ENCODE peak calls at places on chromosomes 5 and 9, in five cellular contexts. One of them, this sample, is unnamed.

GRCh38 chr5:176748073-176748966 is 62.0 kb upstream of the UNC5A start:
- DNase-seq in Karpas-422: no peak
- DNase-seq in cardiac muscle cell: no peak
- DNase-seq in ovary: no peak
- DNase-seq in neural progenitor cell: no peak
- DNase-seq in this sample: peak; percentile 51

GRCh38 chr9:81125446-81126092 is 563.8 kb downstream of the TLE1 start:
- DNase-seq in Karpas-422: no peak
- DNase-seq in cardiac muscle cell: no peak
- DNase-seq in ovary: no peak
- DNase-seq in neural progenitor cell: no peak
- DNase-seq in this sample: no peak

GRCh38 chr9:107465467-107466451 is 23.8 kb downstream of the KLF4 start:
- DNase-seq in Karpas-422: no peak
- DNase-seq in cardiac muscle cell: peak; percentile 78
- DNase-seq in ovary: peak; percentile 73
- DNase-seq in neural progenitor cell: peak; percentile 89
- DNase-seq in this sample: peak; percentile 81

GRCh38 chr9:14686168-14686567 is 7.1 kb downstream of the ZDHHC21 start:
- DNase-seq in Karpas-422: no peak
- DNase-seq in cardiac muscle cell: no peak
- DNase-seq in ovary: no peak
- DNase-seq in neural progenitor cell: no peak
- DNase-seq in this sample: no peak

GRCh38 chr5:132754111-132754510 is 6.9 kb downstream of the CCNI2 start:
- DNase-seq in Karpas-422: no peak
- DNase-seq in cardiac muscle cell: no peak
- DNase-seq in ovary: no peak
- DNase-seq in neural progenitor cell: no peak
- DNase-seq in this sample: no peak

GRCh38 chr5:169222934-169223594 is 77.9 kb downstream of the SLIT3 start:
- DNase-seq in Karpas-422: no peak
- DNase-seq in cardiac muscle cell: no peak
- DNase-seq in ovary: no peak
- DNase-seq in neural progenitor cell: no peak
- DNase-seq in this sample: no peak

GRCh38 chr9:132609829-132610228 is 27.4 kb downstream of the BARHL1 start:
- DNase-seq in Karpas-422: no peak
- DNase-seq in cardiac muscle cell: no peak
- DNase-seq in ovary: no peak
- DNase-seq in neural progenitor cell: no peak
- DNase-seq in this sample: no peak

GRCh38 chr9:88892729-88893128 is 98.5 kb upstream of the S1PR3 start:
- DNase-seq in Karpas-422: no peak
- DNase-seq in cardiac muscle cell: no peak
- DNase-seq in ovary: no peak
- DNase-seq in neural progenitor cell: no peak
- DNase-seq in this sample: no peak

GRCh38 chr5:139650689-139651501 is 2.7 kb downstream of the CXXC5 start:
- DNase-seq in Karpas-422: no peak
- DNase-seq in cardiac muscle cell: peak; percentile 85
- DNase-seq in ovary: no peak
- DNase-seq in neural progenitor cell: peak; percentile 83
- DNase-seq in this sample: peak; percentile 83

GRCh38 chr5:149030392-149030791 is 32.5 kb downstream of the SH3TC2 start:
- DNase-seq in Karpas-422: no peak
- DNase-seq in cardiac muscle cell: no peak
- DNase-seq in ovary: no peak
- DNase-seq in neural progenitor cell: no peak
- DNase-seq in this sample: no peak

GRCh38 chr5:83925952-83926351 is 205.3 kb upstream of the HAPLN1 start:
- DNase-seq in Karpas-422: no peak
- DNase-seq in cardiac muscle cell: peak; percentile 51
- DNase-seq in ovary: no peak
- DNase-seq in neural progenitor cell: no peak
- DNase-seq in this sample: no peak

GRCh38 chr9:5231212-5231611 is at the start of gene INSL4:
- DNase-seq in Karpas-422: no peak
- DNase-seq in cardiac muscle cell: no peak
- DNase-seq in ovary: no peak
- DNase-seq in neural progenitor cell: no peak
- DNase-seq in this sample: no peak

GRCh38 chr5:67537439-67538342 is 341.1 kb upstream of the CD180 start:
- DNase-seq in Karpas-422: no peak
- DNase-seq in cardiac muscle cell: peak; percentile 6
- DNase-seq in ovary: no peak
- DNase-seq in neural progenitor cell: no peak
- DNase-seq in this sample: no peak

GRCh38 chr5:67305913-67306710 is 109.5 kb upstream of the CD180 start:
- DNase-seq in Karpas-422: no peak
- DNase-seq in cardiac muscle cell: no peak
- DNase-seq in ovary: no peak
- DNase-seq in neural progenitor cell: no peak
- DNase-seq in this sample: no peak

GRCh38 chr9:4755026-4755609 is 14.1 kb upstream of the AK3 start:
- DNase-seq in Karpas-422: no peak
- DNase-seq in cardiac muscle cell: no peak
- DNase-seq in ovary: no peak
- DNase-seq in neural progenitor cell: no peak
- DNase-seq in this sample: no peak

GRCh38 chr5:67577424-67577823 is 380.8 kb upstream of the CD180 start:
- DNase-seq in Karpas-422: no peak
- DNase-seq in cardiac muscle cell: no peak
- DNase-seq in ovary: no peak
- DNase-seq in neural progenitor cell: no peak
- DNase-seq in this sample: no peak

GRCh38 chr5:41447761-41448510 is 62.5 kb downstream of the PLCXD3 start:
- DNase-seq in Karpas-422: no peak
- DNase-seq in cardiac muscle cell: no peak
- DNase-seq in ovary: no peak
- DNase-seq in neural progenitor cell: no peak
- DNase-seq in this sample: no peak

GRCh38 chr5:88883059-88883565 is at the start of gene MEF2C:
- DNase-seq in Karpas-422: peak; percentile 94
- DNase-seq in cardiac muscle cell: peak; percentile 84
- DNase-seq in ovary: peak; percentile 82
- DNase-seq in neural progenitor cell: peak; percentile 75
- DNase-seq in this sample: peak; percentile 86

GRCh38 chr9:14479187-14479586 is 165.2 kb upstream of the NFIB start:
- DNase-seq in Karpas-422: no peak
- DNase-seq in cardiac muscle cell: no peak
- DNase-seq in ovary: no peak
- DNase-seq in neural progenitor cell: no peak
- DNase-seq in this sample: no peak

GRCh38 chr5:124740055-124740454 is 6.4 kb downstream of the ZNF608 start:
- DNase-seq in Karpas-422: no peak
- DNase-seq in cardiac muscle cell: no peak
- DNase-seq in ovary: no peak
- DNase-seq in neural progenitor cell: peak; percentile 82
- DNase-seq in this sample: no peak

GRCh38 chr9:21395778-21396717 is 10.8 kb upstream of the IFNA2 start:
- DNase-seq in Karpas-422: peak; percentile 53
- DNase-seq in cardiac muscle cell: peak; percentile 81
- DNase-seq in ovary: peak; percentile 51
- DNase-seq in neural progenitor cell: peak; percentile 94
- DNase-seq in this sample: no peak

GRCh38 chr5:9479361-9479760 is 66.5 kb downstream of the SEMA5A start:
- DNase-seq in Karpas-422: no peak
- DNase-seq in cardiac muscle cell: no peak
- DNase-seq in ovary: no peak
- DNase-seq in neural progenitor cell: no peak
- DNase-seq in this sample: no peak

GRCh38 chr9:124795881-124796415 is 19.0 kb downstream of the OLFML2A start:
- DNase-seq in Karpas-422: no peak
- DNase-seq in cardiac muscle cell: no peak
- DNase-seq in ovary: no peak
- DNase-seq in neural progenitor cell: no peak
- DNase-seq in this sample: no peak

GRCh38 chr5:154754460-154755360 is 467 bp upstream of the LARP1 start:
- DNase-seq in Karpas-422: peak; percentile 100
- DNase-seq in cardiac muscle cell: peak; percentile 100
- DNase-seq in ovary: peak; percentile 100
- DNase-seq in neural progenitor cell: peak; percentile 100
- DNase-seq in this sample: peak; percentile 99

GRCh38 chr9:100228352-100228869 is 124.3 kb downstream of the TEX10 start:
- DNase-seq in Karpas-422: no peak
- DNase-seq in cardiac muscle cell: no peak
- DNase-seq in ovary: no peak
- DNase-seq in neural progenitor cell: no peak
- DNase-seq in this sample: no peak

GRCh38 chr5:75648712-75649111 is 37.5 kb downstream of the ANKDD1B start:
- DNase-seq in Karpas-422: no peak
- DNase-seq in cardiac muscle cell: no peak
- DNase-seq in ovary: no peak
- DNase-seq in neural progenitor cell: no peak
- DNase-seq in this sample: no peak

GRCh38 chr5:157778121-157778805 is 34.8 kb downstream of the LSM11 start:
- DNase-seq in Karpas-422: no peak
- DNase-seq in cardiac muscle cell: no peak
- DNase-seq in ovary: no peak
- DNase-seq in neural progenitor cell: no peak
- DNase-seq in this sample: no peak

GRCh38 chr9:63816742-63817621 is 1468.0 kb downstream of the FOXD4L5 start:
- DNase-seq in Karpas-422: peak; percentile 91
- DNase-seq in cardiac muscle cell: peak; percentile 68
- DNase-seq in ovary: peak; percentile 47
- DNase-seq in neural progenitor cell: peak; percentile 95
- DNase-seq in this sample: peak; percentile 73

GRCh38 chr5:78002690-78003089 is 226.6 kb upstream of the TBCA start:
- DNase-seq in Karpas-422: no peak
- DNase-seq in cardiac muscle cell: no peak
- DNase-seq in ovary: no peak
- DNase-seq in neural progenitor cell: no peak
- DNase-seq in this sample: no peak

GRCh38 chr5:101278011-101278687 is 375.1 kb upstream of the ST8SIA4 start:
- DNase-seq in Karpas-422: no peak
- DNase-seq in cardiac muscle cell: no peak
- DNase-seq in ovary: no peak
- DNase-seq in neural progenitor cell: no peak
- DNase-seq in this sample: no peak

GRCh38 chr9:2523601-2524000 is 98.0 kb upstream of the VLDLR start:
- DNase-seq in Karpas-422: no peak
- DNase-seq in cardiac muscle cell: no peak
- DNase-seq in ovary: no peak
- DNase-seq in neural progenitor cell: no peak
- DNase-seq in this sample: no peak

GRCh38 chr5:16763211-16763610 is 146.4 kb upstream of the RETREG1 start:
- DNase-seq in Karpas-422: no peak
- DNase-seq in cardiac muscle cell: no peak
- DNase-seq in ovary: no peak
- DNase-seq in neural progenitor cell: no peak
- DNase-seq in this sample: no peak

GRCh38 chr9:706606-707451 is 134.7 kb upstream of the DMRT1 start:
- DNase-seq in Karpas-422: no peak
- DNase-seq in cardiac muscle cell: peak; percentile 57
- DNase-seq in ovary: peak; percentile 83
- DNase-seq in neural progenitor cell: peak; percentile 53
- DNase-seq in this sample: peak; percentile 87

GRCh38 chr5:53343187-53343586 is 137.2 kb upstream of the FST start:
- DNase-seq in Karpas-422: no peak
- DNase-seq in cardiac muscle cell: no peak
- DNase-seq in ovary: no peak
- DNase-seq in neural progenitor cell: no peak
- DNase-seq in this sample: no peak

GRCh38 chr9:75891277-75892167 is 1.0 kb downstream of the PCSK5 start:
- DNase-seq in Karpas-422: no peak
- DNase-seq in cardiac muscle cell: peak; percentile 30
- DNase-seq in ovary: peak; percentile 69
- DNase-seq in neural progenitor cell: peak; percentile 60
- DNase-seq in this sample: no peak

GRCh38 chr9:86667307-86667706 is 280.0 kb downstream of the GAS1 start:
- DNase-seq in Karpas-422: no peak
- DNase-seq in cardiac muscle cell: no peak
- DNase-seq in ovary: no peak
- DNase-seq in neural progenitor cell: no peak
- DNase-seq in this sample: no peak
- H3K4me1 ChIP-seq in Karpas-422: no peaks in the 10 kb centered on the region
- H3K4me1 ChIP-seq in cardiac muscle cell: no peaks in the 10 kb centered on the region
- H3K4me1 ChIP-seq in ovary: peaks cover 2% of the 10 kb centered on the region
- H3K4me1 ChIP-seq in neural progenitor cell: peaks cover 6% of the 10 kb centered on the region
- H3K4me1 ChIP-seq in this sample: no peaks in the 10 kb centered on the region

GRCh38 chr5:159336586-159337290 is 6.5 kb upstream of the IL12B start:
- DNase-seq in Karpas-422: peak; percentile 44
- DNase-seq in cardiac muscle cell: no peak
- DNase-seq in ovary: no peak
- DNase-seq in neural progenitor cell: no peak
- DNase-seq in this sample: no peak
- H3K27ac ChIP-seq in Karpas-422: no peak overlapping the region
- H3K27ac ChIP-seq in cardiac muscle cell: no peak overlapping the region
- H3K27ac ChIP-seq in ovary: no peak overlapping the region
- H3K27ac ChIP-seq in neural progenitor cell: no peak overlapping the region
- H3K27ac ChIP-seq in this sample: no peak overlapping the region

GRCh38 chr5:76908166-76908565 is 44.7 kb upstream of the CRHBP start:
- DNase-seq in Karpas-422: no peak
- DNase-seq in cardiac muscle cell: no peak
- DNase-seq in ovary: no peak
- DNase-seq in neural progenitor cell: no peak
- DNase-seq in this sample: no peak
- H3K4me3 ChIP-seq in Karpas-422: no peak overlapping the region
- H3K4me3 ChIP-seq in cardiac muscle cell: no peak overlapping the region
- H3K4me3 ChIP-seq in ovary: no peak overlapping the region
- H3K4me3 ChIP-seq in neural progenitor cell: no peak overlapping the region
- H3K4me3 ChIP-seq in this sample: no peak overlapping the region

GRCh38 chr9:95037789-95038521 is 279.6 kb downstream of the FANCC start:
- DNase-seq in Karpas-422: no peak
- DNase-seq in cardiac muscle cell: no peak
- DNase-seq in ovary: no peak
- DNase-seq in neural progenitor cell: no peak
- DNase-seq in this sample: no peak
- H3K4me1 ChIP-seq in Karpas-422: no peaks in the 10 kb centered on the region
- H3K4me1 ChIP-seq in cardiac muscle cell: peaks cover 16% of the 10 kb centered on the region
- H3K4me1 ChIP-seq in ovary: peaks cover 10% of the 10 kb centered on the region
- H3K4me1 ChIP-seq in neural progenitor cell: no peaks in the 10 kb centered on the region
- H3K4me1 ChIP-seq in this sample: peaks cover 82% of the 10 kb centered on the region

DNA sequence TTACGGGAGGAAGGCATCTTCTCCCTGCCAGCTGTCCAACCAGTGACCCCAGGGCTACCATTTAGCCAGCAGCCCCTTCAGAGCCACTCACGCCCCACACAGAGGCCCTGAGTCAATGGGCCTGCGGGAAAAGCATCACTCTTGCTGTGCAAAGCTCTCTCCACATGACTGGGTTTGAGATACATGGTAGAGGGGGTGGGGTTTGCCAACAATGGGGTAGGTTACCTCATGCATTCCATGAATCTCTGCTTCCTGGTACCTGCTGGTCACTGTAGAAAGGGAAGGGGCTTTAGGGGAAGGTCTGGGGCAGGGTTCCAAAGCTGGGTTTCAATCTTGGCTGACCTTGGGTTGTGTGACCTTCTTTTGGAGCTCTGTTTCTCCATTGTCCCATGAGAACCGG is 22.9 kb upstream of the TTLL11 start:
- DNase-seq in Karpas-422: no peak
- DNase-seq in cardiac muscle cell: no peak
- DNase-seq in ovary: no peak
- DNase-seq in neural progenitor cell: peak; percentile 69
- DNase-seq in this sample: no peak
- H3K27ac ChIP-seq in Karpas-422: no peak overlapping the region
- H3K27ac ChIP-seq in cardiac muscle cell: no peak overlapping the region
- H3K27ac ChIP-seq in ovary: no peak overlapping the region
- H3K27ac ChIP-seq in neural progenitor cell: peak overlapping the region; percentile 51
- H3K27ac ChIP-seq in this sample: no peak overlapping the region